ENCODE peak calls at places on chromosomes 3 and 15, in eight cellular contexts. P is left ventricle myocardium inferior; G is CD4-positive, alpha-beta T cell; X is dorsolateral prefrontal cortex; L is uterus; W is tibial nerve; Z is mammary epithelial cell; Y is pancreas. T is an unnamed sample.

GRCh38 chr15:77546050-77546501 is 86.6 kb downstream of the LINGO1 start:
- DNase-seq in P (no peak), G (no peak), X (no peak), L (no peak), W (no peak), Z (peak), Y (no peak), T (no peak)

GRCh38 chr15:37165420-37165819 is 65.1 kb upstream of the MEIS2 start:
- DNase-seq in P (no peak), G (no peak), X (no peak), L (no peak), W (no peak), Z (no peak), Y (no peak), T (no peak)

GRCh38 chr3:66113542-66113941 is 74.8 kb upstream of the MAGI1 start:
- DNase-seq in P (no peak), G (no peak), X (no peak), L (no peak), W (no peak), Z (no peak), Y (no peak), T (no peak)

GRCh38 chr15:93060336-93061248 is 28.4 kb downstream of the RGMA start:
- DNase-seq in P (no peak), G (no peak), X (no peak), L (no peak), W (no peak), Z (no peak), Y (no peak), T (no peak)

GRCh38 chr3:132726341-132726823 is 4.2 kb upstream of the NPHP3 start:
- DNase-seq in P (no peak), G (no peak), X (no peak), L (no peak), W (no peak), Z (peak), Y (no peak), T (peak)

GRCh38 chr3:8773941-8774542 is 4.6 kb upstream of the OXTR start:
- DNase-seq in P (no peak), G (no peak), X (no peak), L (no peak), W (no peak), Z (no peak), Y (no peak), T (no peak)

GRCh38 chr3:94004301-94004910 is 24.0 kb downstream of the STX19 start:
- DNase-seq in P (no peak), G (no peak), X (no peak), L (no peak), W (no peak), Z (peak), Y (no peak), T (peak)

GRCh38 chr15:40046721-40047412 is 7.9 kb upstream of the SRP14 start:
- DNase-seq in P (no peak), G (no peak), X (no peak), L (no peak), W (no peak), Z (peak), Y (no peak), T (no peak)

GRCh38 chr3:30311781-30312180 is 294.6 kb upstream of the TGFBR2 start:
- DNase-seq in P (peak), G (no peak), X (peak), L (no peak), W (no peak), Z (no peak), Y (peak), T (no peak)

GRCh38 chr15:71777216-71777943 is 33.0 kb upstream of the NR2E3 start:
- DNase-seq in P (no peak), G (no peak), X (no peak), L (no peak), W (no peak), Z (no peak), Y (no peak), T (no peak)

GRCh38 chr15:41780727-41781126 is 6.4 kb downstream of the MAPKBP1 start:
- DNase-seq in P (no peak), G (no peak), X (no peak), L (no peak), W (no peak), Z (no peak), Y (no peak), T (no peak)

GRCh38 chr3:132183811-132184210 is 133.4 kb upstream of the ACP3 start:
- DNase-seq in P (no peak), G (no peak), X (no peak), L (no peak), W (no peak), Z (no peak), Y (no peak), T (no peak)

GRCh38 chr15:40063563-40064011 is 24.6 kb upstream of the SRP14 start:
- DNase-seq in P (no peak), G (no peak), X (no peak), L (no peak), W (no peak), Z (peak), Y (no peak), T (no peak)

GRCh38 chr3:176970770-176971169 is 226.5 kb downstream of the TBL1XR1 start:
- DNase-seq in P (no peak), G (no peak), X (no peak), L (no peak), W (no peak), Z (no peak), Y (no peak), T (no peak)

GRCh38 chr3:39381432-39381831 is 1.7 kb upstream of the SLC25A38 start:
- DNase-seq in P (no peak), G (no peak), X (no peak), L (no peak), W (no peak), Z (no peak), Y (peak), T (no peak)

GRCh38 chr3:54899273-54899672 is 28.6 kb downstream of the LRTM1 start:
- DNase-seq in P (no peak), G (no peak), X (no peak), L (no peak), W (no peak), Z (no peak), Y (no peak), T (no peak)

GRCh38 chr3:43689766-43690399 is 855 bp upstream of the ABHD5 start:
- DNase-seq in P (no peak), G (no peak), X (no peak), L (no peak), W (no peak), Z (peak), Y (no peak), T (no peak)

GRCh38 chr3:146308222-146308621 is 57.3 kb upstream of the PLSCR4 start:
- DNase-seq in P (no peak), G (no peak), X (no peak), L (no peak), W (no peak), Z (peak), Y (no peak), T (peak)

GRCh38 chr15:78034495-78035191 is 42.9 kb downstream of the TBC1D2B start:
- DNase-seq in P (no peak), G (peak), X (peak), L (no peak), W (no peak), Z (peak), Y (no peak), T (no peak)

GRCh38 chr15:74228723-74229081 is 7.4 kb upstream of the CCDC33 start:
- DNase-seq in P (no peak), G (no peak), X (no peak), L (no peak), W (no peak), Z (no peak), Y (no peak), T (peak)

GRCh38 chr3:194323785-194324735 is 27.1 kb downstream of the CPN2 start:
- DNase-seq in P (peak), G (no peak), X (no peak), L (peak), W (no peak), Z (no peak), Y (peak), T (no peak)

GRCh38 chr15:82585072-82585471 is 44.8 kb upstream of the RPS17 start:
- DNase-seq in P (no peak), G (no peak), X (no peak), L (no peak), W (no peak), Z (peak), Y (no peak), T (peak)

GRCh38 chr3:123936400-123936799 is 24.6 kb downstream of the CCDC14 start:
- DNase-seq in P (no peak), G (no peak), X (no peak), L (no peak), W (no peak), Z (no peak), Y (no peak), T (no peak)

GRCh38 chr3:125357032-125357658 is 18.0 kb downstream of the ZNF148 start:
- DNase-seq in P (peak), G (peak), X (peak), L (peak), W (no peak), Z (peak), Y (peak), T (no peak)

GRCh38 chr3:71684752-71685151 is 40.5 kb downstream of the EIF4E3 start:
- DNase-seq in P (no peak), G (no peak), X (peak), L (peak), W (no peak), Z (peak), Y (no peak), T (no peak)

GRCh38 chr15:95446854-95447253 is 883.6 kb upstream of the NR2F2 start:
- DNase-seq in P (no peak), G (no peak), X (no peak), L (no peak), W (no peak), Z (no peak), Y (no peak), T (peak)

DNA sequence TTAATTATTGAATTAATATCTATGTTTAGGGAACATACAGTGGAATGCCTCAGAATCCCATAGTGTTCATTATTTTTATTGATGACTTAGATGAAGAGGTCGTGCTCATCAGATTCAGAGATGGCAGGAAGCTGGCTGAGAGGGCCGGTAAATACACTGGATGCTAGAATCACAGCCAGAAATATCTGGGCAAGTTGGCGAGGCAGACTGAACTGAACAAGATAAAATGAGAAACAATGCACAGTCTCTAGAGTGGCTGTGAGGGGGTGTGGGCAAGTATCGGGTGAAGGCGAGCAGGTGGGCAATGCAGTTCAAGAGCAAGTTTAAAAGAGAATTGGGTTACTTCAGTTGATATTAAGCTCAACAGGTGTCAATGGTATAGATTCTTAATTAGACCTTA is 5.9 kb downstream of the DGKG start:
- DNase-seq in P (no peak), G (no peak), X (no peak), L (no peak), W (no peak), Z (no peak), Y (no peak), T (no peak)
- H3K27ac ChIP-seq in P (no peak), G (no peak), X (no peak), L (no peak), W (no peak), Z (no peak), Y (no peak), T (no peak)

DNA sequence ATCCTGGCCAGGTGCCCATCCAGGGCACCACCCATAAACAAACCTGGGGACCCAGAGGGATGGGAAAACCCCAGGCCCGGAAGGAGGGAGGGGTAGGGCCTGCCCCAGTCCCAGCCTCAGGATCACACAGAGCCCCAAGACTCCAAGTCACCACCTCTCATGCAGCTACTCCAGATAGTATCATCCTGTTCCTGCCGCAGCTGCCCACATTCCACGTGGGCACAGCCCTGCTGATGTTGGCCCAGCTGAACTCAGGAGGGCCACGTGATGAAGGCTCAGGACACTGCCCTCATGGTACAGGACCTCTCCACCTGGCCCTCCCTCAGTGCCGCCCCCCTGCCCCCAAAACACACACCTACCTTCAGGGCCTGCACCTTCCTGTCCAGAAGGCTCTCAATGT is 69.5 kb downstream of the CACNA2D2 start:
- DNase-seq in P (no peak), G (no peak), X (no peak), L (no peak), W (no peak), Z (no peak), Y (no peak), T (no peak)
- H3K27ac ChIP-seq in P (no peak), G (no peak), X (no peak), L (no peak), W (no peak), Z (no peak), Y (no peak), T (no peak)

GRCh38 chr3:49028298-49028672 is 913 bp downstream of the IMPDH2 start:
- DNase-seq in P (no peak), G (no peak), X (no peak), L (no peak), W (no peak), Z (no peak), Y (no peak), T (no peak)
- H3K27ac ChIP-seq in P (peak), G (peak), X (peak), L (peak), W (peak), Z (peak), Y (peak), T (no peak)

GRCh38 chr3:88947013-88947412 is 160.4 kb upstream of the EPHA3 start:
- DNase-seq in P (no peak), G (no peak), X (no peak), L (no peak), W (no peak), Z (no peak), Y (no peak), T (no peak)
- H3K27ac ChIP-seq in P (no peak), G (no peak), X (no peak), L (no peak), W (no peak), Z (no peak), Y (no peak), T (no peak)

GRCh38 chr15:45151998-45152828 is 22.4 kb downstream of the DUOX1 start:
- DNase-seq in P (no peak), G (no peak), X (no peak), L (no peak), W (no peak), Z (no peak), Y (no peak), T (no peak)

GRCh38 chr15:45157974-45158373 is 28.2 kb downstream of the DUOX1 start:
- DNase-seq in P (no peak), G (no peak), X (peak), L (no peak), W (no peak), Z (peak), Y (no peak), T (peak)

GRCh38 chr15:45150997-45151396 is 21.2 kb downstream of the DUOX1 start:
- DNase-seq in P (no peak), G (no peak), X (no peak), L (no peak), W (no peak), Z (no peak), Y (no peak), T (no peak)

GRCh38 chr15:45157056-45157455 is 27.3 kb downstream of the DUOX1 start:
- DNase-seq in P (no peak), G (no peak), X (no peak), L (no peak), W (no peak), Z (peak), Y (no peak), T (no peak)

DNA sequence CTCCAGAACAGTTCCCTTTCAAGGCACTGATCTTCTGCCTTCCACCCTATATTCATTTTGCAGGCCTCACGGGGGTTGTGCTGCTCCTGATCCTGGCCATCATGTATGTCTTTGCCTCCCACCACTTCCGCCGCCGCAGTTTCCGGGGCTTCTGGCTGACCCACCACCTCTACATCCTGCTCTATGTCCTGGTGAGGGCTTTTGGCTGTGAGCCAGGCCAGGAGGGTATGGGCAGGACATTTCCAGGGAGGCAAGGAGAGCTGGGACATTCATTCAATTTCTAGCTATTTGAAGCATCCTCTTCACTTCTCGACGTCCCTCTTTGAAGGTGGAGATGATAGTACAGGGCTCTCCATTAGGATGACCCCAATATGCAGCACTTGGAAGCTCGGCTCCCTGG is 25.9 kb downstream of the DUOX1 start:
- DNase-seq in P (no peak), G (no peak), X (no peak), L (no peak), W (no peak), Z (no peak), Y (no peak), T (no peak)
- H3K27ac ChIP-seq in P (no peak), G (no peak), X (no peak), L (no peak), W (no peak), Z (no peak), Y (no peak), T (no peak)